ENCODE peak calls at places on chromosomes 11 and 22, in six cellular contexts. V, X, S, E, L and G are unnamed samples.

GRCh38 chr22:37808294-37808657 is 542 bp downstream of the GCAT start:
- DNase-seq in E (no peak), V (no peak), S (peak), X (no peak), L (peak), G (no peak)

GRCh38 chr11:134476435-134477021 is 64.5 kb upstream of the B3GAT1 start:
- DNase-seq in L (no peak), S (no peak), V (no peak), X (peak), E (no peak), G (no peak)

GRCh38 chr22:26430600-26430999 is 1.5 kb downstream of the ASPHD2 start:
- DNase-seq in S (no peak), L (no peak), V (no peak), E (no peak), X (no peak), G (peak)

GRCh38 chr22:33467718-33468117 is 409.5 kb upstream of the SYN3 start:
- DNase-seq in E (no peak), L (no peak), V (no peak), S (no peak), X (no peak), G (no peak)

GRCh38 chr11:64352099-64353005 is 6.6 kb upstream of the RPS6KA4 start:
- DNase-seq in L (no peak), E (no peak), S (no peak), V (peak), X (no peak), G (peak)

GRCh38 chr11:8917157-8917820 is 6.3 kb downstream of the AKIP1 start:
- DNase-seq in V (no peak), L (no peak), S (peak), X (peak), E (no peak), G (no peak)

GRCh38 chr11:118227865-118228785 is 3.3 kb upstream of the JAML start:
- DNase-seq in L (no peak), V (no peak), S (no peak), X (no peak), E (no peak), G (peak)

GRCh38 chr11:2653930-2654739 is 45.7 kb downstream of the KCNQ1OT1 start:
- DNase-seq in V (peak), E (no peak), L (no peak), X (no peak), S (no peak), G (peak)

GRCh38 chr11:2102132-2102882 is 36.9 kb downstream of the IGF2 start:
- DNase-seq in X (no peak), E (no peak), V (peak), S (no peak), L (no peak), G (no peak)

GRCh38 chr11:63920126-63920869 is 3.3 kb upstream of the RCOR2 start:
- DNase-seq in X (peak), E (no peak), L (peak), S (no peak), V (peak), G (peak)

GRCh38 chr11:73072935-73073481 is 69.1 kb downstream of the FCHSD2 start:
- DNase-seq in E (peak), X (no peak), S (peak), L (no peak), V (no peak), G (peak)

GRCh38 chr11:12137938-12138731 is 27.7 kb downstream of the MICAL2 start:
- DNase-seq in S (peak), V (no peak), L (no peak), E (no peak), X (no peak), G (no peak)

GRCh38 chr11:129251067-129251466 is 58.9 kb upstream of the ARHGAP32 start:
- DNase-seq in L (no peak), X (no peak), E (no peak), V (no peak), S (peak), G (no peak)

GRCh38 chr11:116108161-116108560 is 603.9 kb upstream of the CADM1 start:
- DNase-seq in V (no peak), E (no peak), X (no peak), S (no peak), L (no peak), G (no peak)

GRCh38 chr11:74990941-74991340 is 2.2 kb downstream of the NEU3 start:
- DNase-seq in L (no peak), X (no peak), V (no peak), S (no peak), E (no peak), G (no peak)

GRCh38 chr11:22347857-22348496 is 9.8 kb downstream of the SLC17A6 start:
- DNase-seq in V (no peak), X (no peak), E (no peak), L (no peak), S (no peak), G (no peak)

GRCh38 chr11:10263929-10264328 is 30.1 kb downstream of the SBF2 start:
- DNase-seq in E (no peak), L (no peak), X (no peak), V (no peak), S (peak), G (no peak)

GRCh38 chr11:130904380-130904779 is 11.9 kb downstream of the SNX19 start:
- DNase-seq in S (no peak), X (no peak), E (peak), V (no peak), L (no peak), G (no peak)
- TF ChIP-seq CTCF in S (peak), X (no peak), E (peak), V (peak), L (no peak), G (no peak)

DNA sequence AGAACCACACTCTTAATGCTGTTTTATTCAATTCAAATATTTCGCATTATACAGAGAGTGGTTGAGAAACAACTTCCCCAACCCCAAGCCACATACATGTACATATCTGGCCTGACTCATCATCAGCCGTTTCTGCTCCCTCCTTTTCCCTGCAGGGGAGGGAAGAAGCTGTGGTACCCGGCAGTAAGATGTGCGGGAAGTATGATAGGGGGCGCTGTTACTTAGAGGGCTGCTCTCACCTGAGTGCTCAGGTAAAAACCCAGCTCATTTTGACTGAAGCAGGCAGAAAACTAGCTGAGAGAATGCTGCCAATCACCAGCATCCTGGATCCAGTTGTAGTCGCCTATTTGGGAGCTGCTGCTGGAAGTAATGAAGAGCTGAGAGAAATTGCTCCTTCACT is 85.6 kb downstream of the NELL1 start:
- DNase-seq in E (no peak), X (peak), S (no peak), V (no peak), L (no peak), G (no peak)
- TF ChIP-seq CTCF in E (peak), X (peak), S (no peak), V (no peak), L (no peak), G (no peak)

GRCh38 chr22:36510384-36510783 is 3.5 kb upstream of the FOXRED2 start:
- DNase-seq in V (peak), S (no peak), X (no peak), E (no peak), L (no peak), G (no peak)

GRCh38 chr22:36512333-36512732 is 5.5 kb upstream of the FOXRED2 start:
- DNase-seq in E (no peak), X (no peak), S (no peak), V (no peak), L (no peak), G (no peak)

GRCh38 chr22:36506637-36507517 is at the start of gene FOXRED2:
- DNase-seq in X (peak), E (peak), V (peak), S (peak), L (peak), G (peak)

GRCh38 chr22:36507518-36508010 is 724 bp upstream of the FOXRED2 start:
- DNase-seq in V (no peak), X (no peak), L (no peak), E (no peak), S (no peak), G (no peak)

GRCh38 chr22:36510966-36511881 is 4.4 kb upstream of the FOXRED2 start:
- DNase-seq in S (peak), V (no peak), E (no peak), X (peak), L (no peak), G (no peak)
- TF ChIP-seq CTCF in S (peak), V (peak), E (peak), X (peak), L (peak), G (peak)

DNA sequence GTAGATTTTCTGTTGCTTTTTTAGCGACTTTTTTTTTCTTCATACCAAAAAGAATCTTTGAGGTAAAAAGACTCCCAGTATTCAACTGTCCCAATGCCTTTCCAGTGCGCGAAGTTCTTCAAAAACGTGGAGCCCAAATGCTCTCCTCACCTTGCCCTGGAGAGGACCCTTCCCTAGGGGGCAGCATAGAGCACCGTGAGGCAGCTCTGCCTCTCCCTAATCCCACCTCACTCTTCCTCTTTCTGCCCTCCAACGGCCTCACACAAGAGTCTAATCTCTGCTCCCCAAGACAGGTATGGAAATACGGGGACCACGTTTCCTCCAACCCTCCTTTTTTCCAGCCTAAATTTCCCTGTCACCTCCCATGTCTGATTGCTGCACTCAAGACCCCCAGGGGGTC is 117.5 kb upstream of the ALX4 start:
- DNase-seq in X (peak), V (no peak), E (no peak), L (no peak), S (no peak), G (no peak)
- TF ChIP-seq CTCF in X (peak), V (no peak), E (peak), L (no peak), S (no peak), G (peak)

DNA sequence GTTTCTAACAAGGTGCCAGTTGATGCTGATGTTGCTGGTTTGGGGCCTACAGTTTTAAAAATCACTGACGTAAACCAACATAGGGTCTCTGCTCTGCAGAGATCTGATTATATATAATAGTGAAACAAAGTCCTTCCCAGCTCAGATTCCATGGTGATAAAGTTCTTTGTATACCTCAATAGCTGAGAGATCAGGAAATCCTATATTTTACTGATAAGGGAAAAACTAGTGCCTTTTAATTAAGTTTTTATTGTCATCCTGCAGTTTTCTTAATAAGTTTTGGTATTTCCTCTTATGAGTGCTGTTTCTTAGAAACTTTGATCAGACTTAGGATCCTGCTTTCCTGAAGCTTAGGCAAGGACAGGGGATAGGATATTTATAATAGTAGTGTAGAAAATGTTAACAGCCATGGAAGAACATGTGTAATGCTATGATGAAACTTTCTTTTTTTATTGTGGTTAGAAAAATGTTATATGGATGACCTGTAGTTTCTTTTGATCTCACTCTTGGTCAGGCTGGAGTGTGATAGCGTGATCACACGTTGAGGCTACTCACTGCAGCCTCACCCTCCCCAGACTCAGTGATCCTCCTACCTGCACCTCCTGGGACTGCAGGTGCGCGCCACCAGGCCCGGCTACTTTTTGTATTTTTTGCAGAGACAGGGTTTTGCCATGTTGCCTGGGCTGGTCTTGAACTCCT is 14.1 kb downstream of the CAPRIN1 start:
- DNase-seq in L (no peak), S (peak), E (no peak), V (no peak), X (peak), G (no peak)
- TF ChIP-seq CTCF in L (no peak), S (peak), E (peak), V (peak), X (no peak), G (no peak)